ENCODE peak calls at places on chromosomes 12 and 14, in ten cellular contexts. C is M059J; T is A172; J is T-cell; A is Daoy; K is esophagus squamous epithelium; O is cardiac muscle cell; N is OCI-LY7; P is activated naive CD8-positive, alpha-beta T cell treated with anti-CD3 and anti-CD28 coated beads, Interleukin-2, amount 50 U/mL, for 24 hours; E is HTR-8/SVneo. U is an unnamed sample.

GRCh38 chr14:67722293-67722692 is 20.6 kb downstream of the RDH12 start:
- DNase-seq in C (peak; percentile 24), T (no peak), J (no peak), A (peak; percentile 11), K (no peak), O (peak; percentile 53), N (no peak), P (no peak), E (peak; percentile 69), U (no peak)

GRCh38 chr14:32724864-32725550 is 213.7 kb upstream of the NPAS3 start:
- DNase-seq in C (peak; percentile 85), T (peak; percentile 52), J (no peak), A (peak; percentile 65), K (no peak), O (no peak), N (no peak), P (no peak), E (peak; percentile 27), U (no peak)

GRCh38 chr12:45912774-45913173 is 77.6 kb downstream of the SCAF11 start:
- DNase-seq in C (no peak), T (no peak), J (no peak), A (no peak), K (no peak), O (no peak), N (no peak), P (no peak), E (no peak), U (no peak)

GRCh38 chr12:6975297-6976032 is 4.8 kb downstream of the EMG1 start:
- DNase-seq in C (no peak), T (no peak), J (no peak), A (no peak), K (no peak), O (no peak), N (no peak), P (no peak), E (no peak), U (no peak)

GRCh38 chr14:75229923-75230792 is 48.5 kb upstream of the FOS start:
- DNase-seq in C (peak; percentile 60), T (peak; percentile 83), J (peak; percentile 55), A (peak; percentile 81), K (no peak), O (no peak), N (peak; percentile 72), P (peak; percentile 49), E (peak; percentile 61), U (no peak)

GRCh38 chr12:8953773-8954402 is 4.4 kb upstream of the M6PR start:
- DNase-seq in C (no peak), T (no peak), J (peak; percentile 47), A (no peak), K (no peak), O (no peak), N (no peak), P (peak; percentile 47), E (no peak), U (no peak)

GRCh38 chr12:512933-513332 is 53.2 kb downstream of the B4GALNT3 start:
- DNase-seq in C (no peak), T (no peak), J (no peak), A (no peak), K (no peak), O (no peak), N (no peak), P (no peak), E (no peak), U (no peak)

GRCh38 chr12:49503674-49504180 is 35.1 kb upstream of the KCNH3 start:
- DNase-seq in C (peak; percentile 61), T (peak; percentile 63), J (no peak), A (peak; percentile 56), K (no peak), O (no peak), N (no peak), P (no peak), E (peak; percentile 52), U (no peak)

GRCh38 chr12:131194166-131194565 is 240.5 kb downstream of the ADGRD1 start:
- DNase-seq in C (peak; percentile 7), T (no peak), J (no peak), A (no peak), K (no peak), O (no peak), N (peak; percentile 34), P (no peak), E (no peak), U (no peak)

GRCh38 chr12:55019784-55020183 is at the start of gene NEUROD4:
- DNase-seq in C (peak; percentile 33), T (peak; percentile 67), J (peak; percentile 12), A (peak; percentile 81), K (no peak), O (peak; percentile 93), N (no peak), P (peak; percentile 21), E (peak; percentile 14), U (peak; percentile 19)

GRCh38 chr14:73393375-73393774 is 65.0 kb downstream of the NUMB start:
- DNase-seq in C (peak; percentile 23), T (no peak), J (no peak), A (no peak), K (no peak), O (no peak), N (no peak), P (no peak), E (no peak), U (no peak)

GRCh38 chr12:94561943-94562411 is 88.4 kb downstream of the TMCC3 start:
- DNase-seq in C (peak; percentile 91), T (peak; percentile 51), J (no peak), A (peak; percentile 42), K (no peak), O (no peak), N (peak; percentile 40), P (no peak), E (no peak), U (no peak)

GRCh38 chr12:30694971-30695326 is 720 bp downstream of the IPO8 start:
- DNase-seq in C (peak; percentile 61), T (peak; percentile 30), J (peak; percentile 2), A (peak; percentile 63), K (no peak), O (peak; percentile 67), N (peak; percentile 26), P (peak; percentile 27), E (peak; percentile 35), U (peak; percentile 41)

GRCh38 chr12:89244536-89244935 is 107.8 kb downstream of the DUSP6 start:
- DNase-seq in C (no peak), T (no peak), J (no peak), A (no peak), K (no peak), O (no peak), N (peak; percentile 45), P (no peak), E (no peak), U (no peak)

GRCh38 chr12:25942709-25943108 is 15.8 kb upstream of the RASSF8 start:
- DNase-seq in C (peak; percentile 46), T (no peak), J (no peak), A (no peak), K (no peak), O (no peak), N (no peak), P (no peak), E (no peak), U (no peak)

GRCh38 chr12:128266559-128267245 is at the start of gene TMEM132C:
- DNase-seq in C (no peak), T (no peak), J (no peak), A (no peak), K (no peak), O (peak; percentile 29), N (no peak), P (no peak), E (no peak), U (no peak)

GRCh38 chr12:69555461-69555860 is 29.8 kb upstream of the CCT2 start:
- DNase-seq in C (peak; percentile 88), T (peak; percentile 81), J (no peak), A (peak; percentile 87), K (no peak), O (no peak), N (no peak), P (no peak), E (peak; percentile 76), U (no peak)

GRCh38 chr12:106359620-106360399 is 2.3 kb downstream of the POLR3B start:
- DNase-seq in C (no peak), T (no peak), J (no peak), A (no peak), K (no peak), O (no peak), N (no peak), P (no peak), E (no peak), U (no peak)

U was measured in HuH-7.5.